ENCODE peak calls at places on chromosome 14, in seven cellular contexts. One of them, this sample, is unnamed.

GRCh38 chr14:69696633-69697557 is 70.0 kb upstream of the SRSF5 start:
- DNase-seq in cardiac fibroblast: peak
- DNase-seq in stimulated activated CD4-positive, alpha-beta T cell treated with anti-CD3 and anti-CD28 coated beads, Interleukin-15, amount 100 ng/mL, for 1 hour: no peak
- DNase-seq in GM03348: no peak
- DNase-seq in fibroblast of the aortic adventitia: no peak
- DNase-seq in endothelial cell: no peak
- DNase-seq in fibroblast of mammary gland: no peak
- DNase-seq in this sample: no peak

GRCh38 chr14:47917344-47917954 is 242.0 kb upstream of the MDGA2 start:
- DNase-seq in fibroblast of the aortic adventitia: peak
- DNase-seq in stimulated activated CD4-positive, alpha-beta T cell treated with anti-CD3 and anti-CD28 coated beads, Interleukin-15, amount 100 ng/mL, for 1 hour: no peak
- DNase-seq in cardiac fibroblast: peak
- DNase-seq in endothelial cell: peak
- DNase-seq in fibroblast of mammary gland: peak
- DNase-seq in GM03348: peak
- DNase-seq in this sample: peak

GRCh38 chr14:100669468-100669867 is 57.2 kb upstream of the DLK1 start:
- DNase-seq in fibroblast of mammary gland: no peak
- DNase-seq in endothelial cell: no peak
- DNase-seq in stimulated activated CD4-positive, alpha-beta T cell treated with anti-CD3 and anti-CD28 coated beads, Interleukin-15, amount 100 ng/mL, for 1 hour: no peak
- DNase-seq in cardiac fibroblast: no peak
- DNase-seq in GM03348: no peak
- DNase-seq in fibroblast of the aortic adventitia: no peak
- DNase-seq in this sample: no peak

GRCh38 chr14:94390372-94391086 is 2.1 kb upstream of the SERPINA1 start:
- DNase-seq in fibroblast of the aortic adventitia: no peak
- DNase-seq in fibroblast of mammary gland: no peak
- DNase-seq in cardiac fibroblast: peak
- DNase-seq in endothelial cell: no peak
- DNase-seq in GM03348: no peak
- DNase-seq in stimulated activated CD4-positive, alpha-beta T cell treated with anti-CD3 and anti-CD28 coated beads, Interleukin-15, amount 100 ng/mL, for 1 hour: no peak
- DNase-seq in this sample: no peak

GRCh38 chr14:79395061-79395460 is 816.2 kb downstream of the DIO2 start:
- DNase-seq in GM03348: peak
- DNase-seq in fibroblast of mammary gland: no peak
- DNase-seq in endothelial cell: no peak
- DNase-seq in fibroblast of the aortic adventitia: peak
- DNase-seq in cardiac fibroblast: peak
- DNase-seq in stimulated activated CD4-positive, alpha-beta T cell treated with anti-CD3 and anti-CD28 coated beads, Interleukin-15, amount 100 ng/mL, for 1 hour: no peak
- DNase-seq in this sample: peak

GRCh38 chr14:99203801-99204200 is 68.2 kb downstream of the BCL11B start:
- DNase-seq in fibroblast of the aortic adventitia: no peak
- DNase-seq in stimulated activated CD4-positive, alpha-beta T cell treated with anti-CD3 and anti-CD28 coated beads, Interleukin-15, amount 100 ng/mL, for 1 hour: no peak
- DNase-seq in fibroblast of mammary gland: no peak
- DNase-seq in endothelial cell: no peak
- DNase-seq in cardiac fibroblast: no peak
- DNase-seq in GM03348: no peak
- DNase-seq in this sample: no peak

GRCh38 chr14:54344445-54344844 is 52.4 kb upstream of the CDKN3 start:
- DNase-seq in fibroblast of mammary gland: no peak
- DNase-seq in stimulated activated CD4-positive, alpha-beta T cell treated with anti-CD3 and anti-CD28 coated beads, Interleukin-15, amount 100 ng/mL, for 1 hour: no peak
- DNase-seq in cardiac fibroblast: peak
- DNase-seq in GM03348: no peak
- DNase-seq in endothelial cell: no peak
- DNase-seq in fibroblast of the aortic adventitia: no peak
- DNase-seq in this sample: no peak

GRCh38 chr14:24082411-24083080 is 11.2 kb downstream of the CPNE6 start:
- DNase-seq in cardiac fibroblast: no peak
- DNase-seq in fibroblast of mammary gland: no peak
- DNase-seq in fibroblast of the aortic adventitia: no peak
- DNase-seq in GM03348: no peak
- DNase-seq in stimulated activated CD4-positive, alpha-beta T cell treated with anti-CD3 and anti-CD28 coated beads, Interleukin-15, amount 100 ng/mL, for 1 hour: no peak
- DNase-seq in endothelial cell: no peak
- DNase-seq in this sample: no peak

GRCh38 chr14:24409956-24410355 is 11.2 kb downstream of the NYNRIN start:
- DNase-seq in GM03348: no peak
- DNase-seq in stimulated activated CD4-positive, alpha-beta T cell treated with anti-CD3 and anti-CD28 coated beads, Interleukin-15, amount 100 ng/mL, for 1 hour: no peak
- DNase-seq in cardiac fibroblast: no peak
- DNase-seq in endothelial cell: no peak
- DNase-seq in fibroblast of the aortic adventitia: no peak
- DNase-seq in fibroblast of mammary gland: no peak
- DNase-seq in this sample: no peak

GRCh38 chr14:92615451-92615850 is 101.9 kb downstream of the RIN3 start:
- DNase-seq in GM03348: no peak
- DNase-seq in endothelial cell: no peak
- DNase-seq in cardiac fibroblast: no peak
- DNase-seq in fibroblast of mammary gland: no peak
- DNase-seq in stimulated activated CD4-positive, alpha-beta T cell treated with anti-CD3 and anti-CD28 coated beads, Interleukin-15, amount 100 ng/mL, for 1 hour: peak
- DNase-seq in fibroblast of the aortic adventitia: no peak
- DNase-seq in this sample: no peak

GRCh38 chr14:105927661-105928060 is 401.3 kb downstream of the TMEM121 start:
- DNase-seq in stimulated activated CD4-positive, alpha-beta T cell treated with anti-CD3 and anti-CD28 coated beads, Interleukin-15, amount 100 ng/mL, for 1 hour: no peak
- DNase-seq in cardiac fibroblast: no peak
- DNase-seq in fibroblast of the aortic adventitia: no peak
- DNase-seq in endothelial cell: no peak
- DNase-seq in GM03348: no peak
- DNase-seq in fibroblast of mammary gland: no peak
- DNase-seq in this sample: no peak

GRCh38 chr14:21168055-21168454 is 12.2 kb upstream of the OR5AU1 start:
- DNase-seq in stimulated activated CD4-positive, alpha-beta T cell treated with anti-CD3 and anti-CD28 coated beads, Interleukin-15, amount 100 ng/mL, for 1 hour: no peak
- DNase-seq in fibroblast of the aortic adventitia: no peak
- DNase-seq in endothelial cell: no peak
- DNase-seq in GM03348: no peak
- DNase-seq in fibroblast of mammary gland: peak
- DNase-seq in cardiac fibroblast: no peak
- DNase-seq in this sample: no peak

GRCh38 chr14:103803661-103804060 is 43.7 kb downstream of the PPP1R13B start:
- DNase-seq in fibroblast of mammary gland: peak
- DNase-seq in endothelial cell: no peak
- DNase-seq in stimulated activated CD4-positive, alpha-beta T cell treated with anti-CD3 and anti-CD28 coated beads, Interleukin-15, amount 100 ng/mL, for 1 hour: no peak
- DNase-seq in GM03348: peak
- DNase-seq in cardiac fibroblast: peak
- DNase-seq in fibroblast of the aortic adventitia: peak
- DNase-seq in this sample: peak

GRCh38 chr14:66507722-66508546 is at the start of gene GPHN:
- DNase-seq in fibroblast of the aortic adventitia: peak
- DNase-seq in endothelial cell: peak
- DNase-seq in stimulated activated CD4-positive, alpha-beta T cell treated with anti-CD3 and anti-CD28 coated beads, Interleukin-15, amount 100 ng/mL, for 1 hour: peak
- DNase-seq in fibroblast of mammary gland: peak
- DNase-seq in GM03348: peak
- DNase-seq in cardiac fibroblast: peak
- DNase-seq in this sample: peak

GRCh38 chr14:93879362-93879983 is 47.7 kb upstream of the FAM181A start:
- DNase-seq in fibroblast of the aortic adventitia: no peak
- DNase-seq in GM03348: no peak
- DNase-seq in cardiac fibroblast: no peak
- DNase-seq in endothelial cell: no peak
- DNase-seq in fibroblast of mammary gland: no peak
- DNase-seq in stimulated activated CD4-positive, alpha-beta T cell treated with anti-CD3 and anti-CD28 coated beads, Interleukin-15, amount 100 ng/mL, for 1 hour: no peak
- DNase-seq in this sample: no peak

GRCh38 chr14:30242742-30243141 is 315.1 kb upstream of the PRKD1 start:
- DNase-seq in fibroblast of mammary gland: no peak
- DNase-seq in endothelial cell: no peak
- DNase-seq in cardiac fibroblast: no peak
- DNase-seq in fibroblast of the aortic adventitia: no peak
- DNase-seq in stimulated activated CD4-positive, alpha-beta T cell treated with anti-CD3 and anti-CD28 coated beads, Interleukin-15, amount 100 ng/mL, for 1 hour: no peak
- DNase-seq in GM03348: no peak
- DNase-seq in this sample: no peak

This sample was measured in adipocyte.